ENCODE peak calls at places on chromosomes 6 and 20, in four cellular contexts. U is fibroblast of pulmonary artery, E is fibroblast of villous mesenchyme, X is transverse colon. Q is an unnamed sample.

GRCh38 chr20:37984018-37984785 is 49.1 kb downstream of the TTI1 start:
- DNase-seq in E (no peak), U (no peak), X (no peak), Q (no peak)

GRCh38 chr20:5531318-5532081 is 214.7 kb upstream of the PROKR2 start:
- DNase-seq in X (no peak), E (peak), U (peak), Q (no peak)

GRCh38 chr6:77650098-77650663 is 2.7 kb upstream of the MEI4 start:
- DNase-seq in E (no peak), U (no peak), X (peak), Q (no peak)

GRCh38 chr6:128379577-128379976 is 140.8 kb downstream of the PTPRK start:
- DNase-seq in X (no peak), E (peak), U (no peak), Q (no peak)

GRCh38 chr20:57612436-57612835 is 7.8 kb downstream of the ZBP1 start:
- DNase-seq in X (no peak), U (no peak), E (no peak), Q (no peak)

GRCh38 chr6:131061041-131061770 is 1.8 kb downstream of the EPB41L2 start:
- DNase-seq in E (peak), X (no peak), U (peak), Q (peak)

GRCh38 chr6:106315765-106316375 is 9.7 kb downstream of the ATG5 start:
- DNase-seq in U (no peak), X (no peak), E (no peak), Q (no peak)

GRCh38 chr6:71181565-71181964 is 107.0 kb upstream of the OGFRL1 start:
- DNase-seq in E (peak), X (no peak), U (peak), Q (peak)

GRCh38 chr6:157151989-157152388 is 171.3 kb downstream of the TMEM242 start:
- DNase-seq in U (peak), E (peak), X (no peak), Q (no peak)

GRCh38 chr20:20289331-20289730 is 78.6 kb upstream of the INSM1 start:
- DNase-seq in E (no peak), X (no peak), U (no peak), Q (no peak)

GRCh38 chr6:85490516-85491248 is 40.8 kb downstream of the NT5E start:
- DNase-seq in E (no peak), X (no peak), U (peak), Q (no peak)

GRCh38 chr20:8133816-8134451 is 1.9 kb downstream of the PLCB1 start:
- DNase-seq in X (no peak), E (no peak), U (no peak), Q (no peak)
- H3K4me3 ChIP-seq in X (no peak), E (no peak), U (peak), Q (no peak)

GRCh38 chr6:28353981-28354676 is 4.4 kb downstream of the ZKSCAN3 start:
- DNase-seq in E (peak), X (peak), U (peak), Q (no peak)

GRCh38 chr6:28353356-28353755 is 3.6 kb downstream of the ZKSCAN3 start:
- DNase-seq in U (no peak), X (no peak), E (no peak), Q (no peak)

GRCh38 chr6:28356666-28357020 is 6.9 kb downstream of the ZKSCAN3 start:
- DNase-seq in X (no peak), E (no peak), U (no peak), Q (no peak)

GRCh38 chr6:28355743-28356665 is 6.3 kb downstream of the ZKSCAN3 start:
- DNase-seq in E (peak), U (peak), X (peak), Q (peak)

DNA sequence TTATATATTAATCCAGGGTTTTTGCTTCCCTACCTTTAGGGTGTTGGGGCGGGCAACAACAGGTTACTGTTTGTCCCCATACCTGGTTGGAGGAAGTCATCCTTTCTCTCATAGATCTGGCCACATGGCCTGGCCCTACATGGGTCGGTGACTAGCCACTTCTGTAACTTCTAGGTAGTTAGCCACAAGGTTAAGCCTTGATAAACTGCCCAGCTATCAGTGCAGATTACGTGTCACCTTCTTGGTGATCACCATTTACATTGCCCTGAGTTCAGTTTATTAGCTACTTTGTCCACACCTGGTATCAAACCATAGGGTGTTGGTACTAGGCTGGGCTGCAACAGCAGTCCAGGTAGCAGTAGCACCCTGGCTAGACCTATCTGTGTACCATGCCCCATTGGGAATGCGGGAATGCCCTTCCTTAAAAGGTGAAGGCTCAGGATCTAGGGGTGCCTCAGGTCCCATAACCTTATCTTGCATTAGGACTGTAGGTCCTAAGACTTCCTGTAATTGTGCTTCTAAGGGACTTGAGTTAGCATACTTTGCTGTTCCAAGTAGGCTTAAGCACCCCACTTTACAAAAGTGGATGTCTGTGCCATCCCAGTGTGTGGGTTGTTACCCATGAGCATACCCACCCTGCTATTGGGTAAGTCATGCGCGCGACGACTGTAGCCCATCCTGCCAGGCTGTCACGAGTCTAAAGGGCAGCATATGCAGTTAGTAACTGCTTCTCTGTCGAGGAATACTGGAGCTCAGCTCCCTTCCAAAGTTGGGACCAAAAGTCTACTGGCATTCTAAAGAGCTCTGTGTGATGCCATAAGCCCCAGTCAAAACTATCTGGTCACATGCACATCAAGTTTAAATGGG is 5.2 kb downstream of the ZKSCAN3 start:
- DNase-seq in X (no peak), E (no peak), U (no peak), Q (no peak)
- H3K4me3 ChIP-seq in X (no peak), E (no peak), U (peak), Q (no peak)

GRCh38 chr6:14380421-14380820 is 262.8 kb downstream of the CD83 start:
- DNase-seq in U (no peak), E (no peak), X (no peak), Q (no peak)

GRCh38 chr6:14384175-14384949 is 266.8 kb downstream of the CD83 start:
- DNase-seq in X (no peak), U (no peak), E (no peak), Q (no peak)

GRCh38 chr6:14381225-14381887 is 263.8 kb downstream of the CD83 start:
- DNase-seq in X (no peak), U (no peak), E (no peak), Q (no peak)

GRCh38 chr6:14383393-14384174 is 266.0 kb downstream of the CD83 start:
- DNase-seq in U (no peak), X (no peak), E (no peak), Q (no peak)

GRCh38 chr6:14382381-14383236 is 265.0 kb downstream of the CD83 start:
- DNase-seq in E (no peak), X (no peak), U (no peak), Q (no peak)
- H3K4me3 ChIP-seq in E (no peak), X (no peak), U (no peak), Q (no peak)

DNA sequence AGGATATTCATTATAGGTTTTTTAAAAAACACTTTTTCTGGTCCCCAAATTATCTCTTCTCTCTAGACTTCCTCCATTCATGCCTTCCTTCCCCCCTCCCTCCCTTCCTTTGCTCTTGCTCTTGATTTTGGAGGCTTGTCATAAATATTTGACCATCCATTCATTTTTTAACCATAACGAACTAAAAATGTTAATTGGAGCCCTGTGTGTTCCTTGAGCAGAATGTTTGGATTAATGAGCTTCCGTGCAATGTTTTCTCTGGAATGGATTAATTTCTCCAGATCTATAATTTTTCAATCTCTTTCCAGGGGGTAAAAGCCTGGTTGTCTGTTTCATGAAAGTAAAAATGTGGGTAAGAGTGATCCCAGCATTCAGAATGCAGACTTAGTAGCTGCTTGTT is 155.5 kb downstream of the ESR1 start:
- DNase-seq in X (no peak), U (no peak), E (no peak), Q (no peak)
- H3K4me3 ChIP-seq in X (no peak), U (no peak), E (no peak), Q (no peak)

DNA sequence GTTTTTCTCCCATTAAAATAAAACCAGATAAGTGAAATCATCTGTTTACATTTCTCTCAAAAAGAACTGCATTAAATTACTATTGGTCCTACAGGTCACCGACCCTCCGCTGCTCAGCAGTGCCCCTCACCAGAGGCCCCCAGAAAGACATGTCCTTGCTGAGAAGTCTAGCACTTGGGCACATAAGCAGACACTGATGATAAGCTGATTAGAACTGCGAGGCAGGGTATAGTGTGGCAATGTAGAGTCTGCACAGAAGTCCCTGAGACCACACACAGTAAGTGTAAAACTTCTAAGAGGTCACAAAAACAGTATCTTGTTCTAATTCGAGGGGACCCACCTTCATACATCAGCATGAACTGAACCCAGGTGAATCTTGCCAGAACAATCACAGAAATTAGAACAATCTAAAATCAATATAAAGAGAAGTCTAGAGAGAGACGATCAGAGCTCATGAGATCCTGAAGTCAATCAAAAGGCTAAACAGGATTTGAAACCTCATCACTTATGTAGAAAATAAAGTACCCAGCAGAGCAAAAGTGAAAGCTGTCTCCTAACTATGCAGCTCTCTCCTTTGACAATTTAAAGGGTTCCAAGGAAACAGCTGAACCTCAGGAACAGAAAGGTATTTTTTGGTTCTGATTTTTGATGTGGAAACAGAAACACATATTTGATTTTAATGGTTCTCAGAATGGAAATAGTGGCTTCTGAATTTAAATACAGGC is 182.9 kb downstream of the PTPRT start:
- DNase-seq in U (no peak), X (no peak), E (no peak), Q (no peak)
- H3K4me3 ChIP-seq in U (no peak), X (no peak), E (no peak), Q (no peak)

GRCh38 chr6:154258064-154258757 is 98.4 kb downstream of the IPCEF1 start:
- DNase-seq in X (no peak), U (no peak), E (no peak), Q (no peak)

GRCh38 chr6:154261688-154262397 is 94.8 kb downstream of the IPCEF1 start:
- DNase-seq in X (no peak), E (no peak), U (no peak), Q (no peak)

GRCh38 chr6:154252676-154253075 is 103.9 kb downstream of the IPCEF1 start:
- DNase-seq in U (peak), E (peak), X (no peak), Q (no peak)

DNA sequence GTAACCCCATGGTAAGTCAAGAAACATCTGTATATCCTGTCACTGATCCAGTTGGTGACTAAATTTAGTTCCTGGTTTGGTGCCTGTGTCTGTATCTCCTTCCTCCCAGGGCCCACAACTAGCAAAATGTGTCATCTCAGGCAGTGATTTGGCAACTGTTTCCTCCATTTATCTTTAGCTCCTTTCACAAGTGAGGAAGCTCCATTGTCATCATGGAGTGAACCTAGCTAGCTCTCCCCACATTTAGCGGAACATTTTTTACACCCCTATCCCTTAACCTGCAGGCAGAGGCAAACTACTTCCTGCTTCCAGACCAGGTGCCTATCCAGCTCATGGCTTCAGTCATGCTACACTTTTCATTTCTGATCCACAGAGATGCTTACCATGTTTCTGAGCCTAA is 99.5 kb downstream of the IPCEF1 start:
- DNase-seq in X (no peak), U (no peak), E (no peak), Q (no peak)
- H3K4me3 ChIP-seq in X (no peak), U (no peak), E (no peak), Q (no peak)

GRCh38 chr6:82362868-82363267 is 749 bp upstream of the TPBG start:
- DNase-seq in X (no peak), E (peak), U (peak), Q (no peak)
- H3K4me3 ChIP-seq in X (no peak), E (peak), U (peak), Q (peak)